ENCODE peak calls at places on chromosome X, in ten cellular contexts. N is transverse colon, L is Caco-2, K is tibial artery, E is left lung, R is uterus, V is A549, F is upper lobe of right lung, W is adrenal gland, B is type B pancreatic cell. G is an unnamed sample.

GRCh38 chrX:94635003-94635402 is 961.0 kb downstream of the FAM133A start:
- DNase-seq in N (no peak), L (no peak), K (no peak), E (no peak), R (no peak), V (no peak), F (no peak), W (no peak), B (no peak), G (no peak)

GRCh38 chrX:103240155-103240554 is 14.8 kb downstream of the TCEAL8 start:
- DNase-seq in N (no peak), L (no peak), K (no peak), E (no peak), R (no peak), V (no peak), F (no peak), W (no peak), B (no peak), G (no peak)

GRCh38 chrX:38636949-38637819 is 75.8 kb downstream of the TSPAN7 start:
- DNase-seq in N (no peak), L (no peak), K (no peak), E (no peak), R (no peak), V (no peak), F (no peak), W (peak; percentile 50), B (no peak), G (no peak)

GRCh38 chrX:7996414-7996813 is 69.2 kb upstream of the PNPLA4 start:
- DNase-seq in N (peak; percentile 21), L (peak; percentile 21), K (no peak), E (no peak), R (no peak), V (peak; percentile 34), F (no peak), W (no peak), B (no peak), G (no peak)

GRCh38 chrX:123807825-123808416 is 51.9 kb upstream of the XIAP start:
- DNase-seq in N (no peak), L (no peak), K (no peak), E (no peak), R (no peak), V (no peak), F (no peak), W (no peak), B (no peak), G (no peak)

GRCh38 chrX:96102997-96103396 is 581.6 kb upstream of the DIAPH2 start:
- DNase-seq in N (no peak), L (no peak), K (peak; percentile 80), E (peak; percentile 19), R (no peak), V (no peak), F (no peak), W (no peak), B (no peak), G (no peak)

GRCh38 chrX:45352588-45352987 is 151.9 kb upstream of the DIPK2B start:
- DNase-seq in N (no peak), L (no peak), K (no peak), E (no peak), R (no peak), V (no peak), F (no peak), W (no peak), B (no peak), G (no peak)

GRCh38 chrX:24491741-24492140 is 26.7 kb downstream of the PDK3 start:
- DNase-seq in N (no peak), L (no peak), K (no peak), E (no peak), R (no peak), V (no peak), F (no peak), W (no peak), B (no peak), G (no peak)

GRCh38 chrX:85020216-85020615 is 16.5 kb downstream of the APOOL start:
- DNase-seq in N (no peak), L (no peak), K (no peak), E (no peak), R (no peak), V (no peak), F (no peak), W (no peak), B (no peak), G (no peak)

DNA sequence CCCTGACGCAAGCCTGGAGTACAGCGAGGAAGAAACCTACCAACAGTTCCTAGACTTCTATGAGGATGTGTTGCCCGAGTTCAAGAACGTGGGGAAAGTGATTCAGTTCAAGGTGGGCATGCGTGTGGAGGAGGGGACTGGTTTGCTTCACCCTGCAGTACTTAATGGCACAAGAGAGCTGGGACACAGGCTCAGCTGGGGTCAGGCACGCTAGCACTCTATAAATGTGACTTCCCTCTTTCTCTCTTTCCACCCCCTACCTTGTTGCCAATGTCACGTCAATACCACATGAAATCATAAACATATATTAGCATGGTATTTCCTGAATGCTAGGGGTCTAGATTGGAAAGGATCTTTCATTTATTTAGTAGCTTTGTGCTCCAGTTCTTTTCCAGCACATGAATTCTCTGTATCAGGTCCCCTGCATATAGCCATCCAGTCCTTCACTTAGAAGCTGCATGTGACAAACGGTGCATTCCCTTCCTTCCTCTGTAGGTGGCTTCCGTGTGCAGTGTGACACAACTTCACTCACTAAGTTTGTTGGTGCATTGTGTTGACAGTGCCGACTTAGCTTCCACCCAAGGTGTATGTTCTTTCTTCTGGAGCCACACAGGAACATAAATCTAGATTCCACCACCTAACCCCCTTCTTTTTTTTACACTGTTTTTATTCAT is 25.6 kb downstream of the ZRSR2 start:
- DNase-seq in N (peak; percentile 12), L (peak; percentile 10), K (no peak), E (no peak), R (no peak), V (peak; percentile 44), F (no peak), W (no peak), B (no peak), G (no peak)
- TF ChIP-seq CTCF in N (no peak), L (peak; percentile 41), K (no peak), E (no peak), R (no peak), V (no peak), F (peak; percentile 14), W (peak; percentile 23), B (peak; percentile 68), G (peak; percentile 39)

GRCh38 chrX:71911023-71911730 is 532 bp downstream of the NHSL2 start:
- DNase-seq in N (peak; percentile 9), L (no peak), K (no peak), E (peak; percentile 73), R (peak; percentile 35), V (peak; percentile 64), F (no peak), W (no peak), B (no peak), G (peak; percentile 36)

GRCh38 chrX:71912156-71912555 is 1.5 kb downstream of the NHSL2 start:
- DNase-seq in N (no peak), L (no peak), K (no peak), E (no peak), R (no peak), V (no peak), F (no peak), W (no peak), B (no peak), G (no peak)

GRCh38 chrX:71911731-71912050 is 1.0 kb downstream of the NHSL2 start:
- DNase-seq in N (peak; percentile 8), L (no peak), K (no peak), E (no peak), R (peak; percentile 33), V (no peak), F (no peak), W (no peak), B (no peak), G (peak; percentile 25)

GRCh38 chrX:71910526-71911022 is at the start of gene NHSL2:
- DNase-seq in N (no peak), L (no peak), K (peak; percentile 64), E (no peak), R (peak; percentile 34), V (peak; percentile 25), F (no peak), W (no peak), B (no peak), G (no peak)

DNA sequence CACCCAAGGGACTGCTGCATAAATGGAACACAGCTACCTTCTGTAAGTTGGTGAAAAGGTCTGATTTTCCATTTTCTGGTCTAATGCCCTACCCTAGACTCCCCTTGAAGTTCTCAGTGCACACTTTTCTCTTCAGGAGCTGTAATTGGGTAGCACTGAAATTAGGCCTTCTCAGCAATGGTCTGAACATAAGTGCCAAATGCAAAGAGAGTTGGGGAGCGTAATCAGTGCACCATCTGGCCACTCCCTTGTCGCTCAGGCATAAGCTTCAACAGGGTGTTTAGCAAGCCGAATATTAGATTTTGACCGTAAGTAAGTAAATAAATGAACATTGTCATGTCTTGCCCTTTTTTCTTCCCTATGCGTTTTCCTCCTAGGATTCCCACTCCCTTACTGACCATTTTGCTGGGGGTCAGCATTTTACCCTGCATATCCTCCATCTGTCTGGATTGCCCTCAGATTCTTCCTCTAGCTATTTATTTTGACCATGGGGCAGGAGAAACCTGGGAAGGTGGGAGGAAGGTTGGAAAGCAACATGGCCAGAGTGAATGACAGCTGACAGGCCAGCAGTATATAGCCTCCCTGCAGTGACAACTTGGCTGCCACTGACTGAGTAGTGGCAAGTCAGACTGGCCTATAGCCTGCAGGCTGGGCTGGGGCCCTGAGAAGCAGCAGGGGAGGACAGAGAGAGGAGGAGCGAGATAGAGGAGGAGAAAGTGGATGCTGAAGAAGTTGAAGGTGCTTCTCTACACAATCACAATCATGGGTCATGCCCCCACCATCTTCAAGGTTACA is 2.7 kb downstream of the NHSL2 start:
- DNase-seq in N (no peak), L (no peak), K (no peak), E (no peak), R (no peak), V (no peak), F (no peak), W (no peak), B (no peak), G (no peak)
- TF ChIP-seq CTCF in N (no peak), L (no peak), K (no peak), E (no peak), R (no peak), V (no peak), F (no peak), W (no peak), B (no peak), G (no peak)

DNA sequence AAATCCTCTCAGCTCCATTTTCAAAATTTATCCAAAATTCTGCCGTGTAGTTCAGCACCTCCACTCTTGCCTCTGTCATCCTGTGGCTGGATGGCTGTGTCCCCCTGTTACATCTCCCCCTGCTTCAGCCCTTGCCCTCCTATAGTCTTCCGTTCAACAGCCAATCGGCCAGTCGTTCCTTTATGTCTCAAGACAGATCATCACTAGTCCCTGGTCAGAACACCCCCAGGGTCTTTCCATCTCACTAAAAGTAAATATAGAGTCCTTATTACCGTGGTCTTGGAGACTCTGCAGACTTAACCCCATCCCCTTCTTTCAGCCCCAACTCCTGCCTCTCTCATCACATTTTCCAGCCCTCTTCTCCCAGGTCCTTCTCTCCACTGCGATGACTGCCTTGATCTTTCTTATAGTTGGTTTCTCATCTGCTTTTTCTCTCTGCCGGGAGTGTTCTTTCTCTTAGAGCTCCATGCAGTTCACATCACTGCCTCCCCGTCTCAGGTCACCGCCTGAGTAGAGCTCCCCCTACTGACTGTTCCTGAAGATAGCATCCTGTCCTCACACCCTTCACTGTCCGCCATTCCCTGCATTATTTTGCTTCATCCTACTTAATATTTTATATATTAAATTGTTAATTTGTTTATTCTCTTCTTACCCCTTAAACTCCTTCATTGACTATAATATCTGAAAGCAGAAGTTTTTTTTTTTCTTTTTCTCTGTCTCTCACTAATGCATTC is 736.9 kb upstream of the MAGEB2 start:
- DNase-seq in N (peak; percentile 16), L (peak; percentile 26), K (no peak), E (no peak), R (no peak), V (peak; percentile 70), F (no peak), W (peak; percentile 24), B (no peak), G (no peak)
- TF ChIP-seq CTCF in N (peak; percentile 35), L (peak; percentile 58), K (peak; percentile 29), E (peak; percentile 39), R (no peak), V (peak; percentile 63), F (peak; percentile 49), W (peak; percentile 54), B (peak; percentile 84), G (no peak)

GRCh38 chrX:6169407-6169806 is 59.3 kb downstream of the NLGN4X start:
- DNase-seq in N (no peak), L (no peak), K (no peak), E (no peak), R (no peak), V (no peak), F (no peak), W (no peak), B (no peak), G (no peak)
- TF ChIP-seq CTCF in N (no peak), L (no peak), K (no peak), E (no peak), R (no peak), V (no peak), F (no peak), W (no peak), B (no peak), G (no peak)